ENCODE peak calls at places on chromosomes 11 and 22, in four cellular contexts. One of them, this sample, is unnamed.

GRCh38 chr22:22429374-22430108 is 79.0 kb downstream of the ZNF280B start:
- DNase-seq in AG10803: no peak
- DNase-seq in brain microvascular endothelial cell: no peak
- DNase-seq in colonic mucosa: no peak
- DNase-seq in this sample: no peak

GRCh38 chr11:70191495-70192140 is 11.5 kb upstream of the FADD start:
- DNase-seq in colonic mucosa: peak
- DNase-seq in brain microvascular endothelial cell: peak
- DNase-seq in AG10803: peak
- DNase-seq in this sample: peak

GRCh38 chr22:27489265-27489675 is 312.3 kb downstream of the MN1 start:
- DNase-seq in colonic mucosa: peak
- DNase-seq in AG10803: no peak
- DNase-seq in brain microvascular endothelial cell: peak
- DNase-seq in this sample: no peak

GRCh38 chr22:28051787-28052356 is 132.8 kb upstream of the PITPNB start:
- DNase-seq in brain microvascular endothelial cell: peak
- DNase-seq in colonic mucosa: peak
- DNase-seq in AG10803: peak
- DNase-seq in this sample: peak

GRCh38 chr11:116446542-116446941 is 326.2 kb downstream of the BUD13 start:
- DNase-seq in brain microvascular endothelial cell: no peak
- DNase-seq in colonic mucosa: no peak
- DNase-seq in AG10803: no peak
- DNase-seq in this sample: no peak

GRCh38 chr22:44395116-44396005 is 82.6 kb upstream of the SHISAL1 start:
- DNase-seq in colonic mucosa: no peak
- DNase-seq in brain microvascular endothelial cell: no peak
- DNase-seq in AG10803: no peak
- DNase-seq in this sample: no peak

GRCh38 chr22:48665286-48666010 is 1162.2 kb downstream of the BRD1 start:
- DNase-seq in colonic mucosa: no peak
- DNase-seq in brain microvascular endothelial cell: no peak
- DNase-seq in AG10803: peak
- DNase-seq in this sample: no peak

GRCh38 chr11:134276396-134277175 is 407 bp downstream of the GLB1L3 start:
- DNase-seq in colonic mucosa: no peak
- DNase-seq in AG10803: no peak
- DNase-seq in brain microvascular endothelial cell: no peak
- DNase-seq in this sample: no peak

GRCh38 chr11:128226106-128226716 is 361.1 kb downstream of the ETS1 start:
- DNase-seq in colonic mucosa: no peak
- DNase-seq in brain microvascular endothelial cell: no peak
- DNase-seq in AG10803: no peak
- DNase-seq in this sample: peak

GRCh38 chr11:130831506-130832385 is 84.5 kb downstream of the SNX19 start:
- DNase-seq in AG10803: no peak
- DNase-seq in brain microvascular endothelial cell: no peak
- DNase-seq in colonic mucosa: no peak
- DNase-seq in this sample: peak

GRCh38 chr11:120065876-120066275 is 72.0 kb downstream of the TRIM29 start:
- DNase-seq in colonic mucosa: no peak
- DNase-seq in brain microvascular endothelial cell: no peak
- DNase-seq in AG10803: no peak
- DNase-seq in this sample: no peak

GRCh38 chr11:120066738-120067303 is 71.1 kb downstream of the TRIM29 start:
- DNase-seq in colonic mucosa: no peak
- DNase-seq in AG10803: no peak
- DNase-seq in brain microvascular endothelial cell: no peak
- DNase-seq in this sample: no peak

GRCh38 chr11:120067361-120068113 is 70.4 kb downstream of the TRIM29 start:
- DNase-seq in colonic mucosa: peak
- DNase-seq in AG10803: no peak
- DNase-seq in brain microvascular endothelial cell: no peak
- DNase-seq in this sample: no peak

GRCh38 chr11:120065176-120065575 is 72.7 kb downstream of the TRIM29 start:
- DNase-seq in brain microvascular endothelial cell: no peak
- DNase-seq in colonic mucosa: no peak
- DNase-seq in AG10803: no peak
- DNase-seq in this sample: no peak

GRCh38 chr11:120068114-120068573 is 69.8 kb downstream of the TRIM29 start:
- DNase-seq in brain microvascular endothelial cell: peak
- DNase-seq in colonic mucosa: no peak
- DNase-seq in AG10803: peak
- DNase-seq in this sample: peak
- TF ChIP-seq CTCF in brain microvascular endothelial cell: no peak
- TF ChIP-seq CTCF in colonic mucosa: no peak
- TF ChIP-seq CTCF in AG10803: no peak
- TF ChIP-seq CTCF in this sample: no peak

GRCh38 chr22:23754220-23754919 is at the start of gene VPREB3:
- DNase-seq in AG10803: no peak
- DNase-seq in colonic mucosa: no peak
- DNase-seq in brain microvascular endothelial cell: no peak
- DNase-seq in this sample: no peak

GRCh38 chr22:23754980-23755636 is 883 bp upstream of the VPREB3 start:
- DNase-seq in colonic mucosa: no peak
- DNase-seq in brain microvascular endothelial cell: no peak
- DNase-seq in AG10803: no peak
- DNase-seq in this sample: no peak

GRCh38 chr22:23752750-23753149 is 1.5 kb downstream of the VPREB3 start:
- DNase-seq in colonic mucosa: no peak
- DNase-seq in brain microvascular endothelial cell: no peak
- DNase-seq in AG10803: no peak
- DNase-seq in this sample: no peak

GRCh38 chr22:23752090-23752691 is 1.3 kb upstream of the ZNF70 start:
- DNase-seq in colonic mucosa: no peak
- DNase-seq in brain microvascular endothelial cell: no peak
- DNase-seq in AG10803: no peak
- DNase-seq in this sample: no peak

DNA sequence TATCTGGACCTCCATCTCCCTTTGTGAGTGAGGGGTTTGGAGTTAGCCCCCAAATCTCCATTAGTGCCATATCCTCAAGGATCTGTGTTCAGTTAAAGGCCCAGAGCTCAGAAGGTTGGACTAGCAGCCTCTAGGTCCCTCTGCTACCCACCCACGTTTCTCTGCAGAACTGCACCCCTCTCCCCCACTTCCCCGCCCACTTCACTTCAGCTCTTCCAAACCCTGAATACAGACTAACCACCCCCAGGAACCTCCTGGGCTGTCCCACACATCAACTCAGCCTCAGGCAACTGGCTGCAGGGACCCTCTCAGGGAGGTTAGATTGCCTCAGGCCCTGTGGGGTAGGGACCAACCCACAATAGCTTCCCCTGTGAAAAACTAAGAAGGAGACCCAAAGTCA is 854 bp downstream of the VPREB3 start:
- DNase-seq in AG10803: no peak
- DNase-seq in colonic mucosa: no peak
- DNase-seq in brain microvascular endothelial cell: no peak
- DNase-seq in this sample: no peak
- TF ChIP-seq CTCF in AG10803: no peak
- TF ChIP-seq CTCF in colonic mucosa: no peak
- TF ChIP-seq CTCF in brain microvascular endothelial cell: no peak
- TF ChIP-seq CTCF in this sample: no peak

DNA sequence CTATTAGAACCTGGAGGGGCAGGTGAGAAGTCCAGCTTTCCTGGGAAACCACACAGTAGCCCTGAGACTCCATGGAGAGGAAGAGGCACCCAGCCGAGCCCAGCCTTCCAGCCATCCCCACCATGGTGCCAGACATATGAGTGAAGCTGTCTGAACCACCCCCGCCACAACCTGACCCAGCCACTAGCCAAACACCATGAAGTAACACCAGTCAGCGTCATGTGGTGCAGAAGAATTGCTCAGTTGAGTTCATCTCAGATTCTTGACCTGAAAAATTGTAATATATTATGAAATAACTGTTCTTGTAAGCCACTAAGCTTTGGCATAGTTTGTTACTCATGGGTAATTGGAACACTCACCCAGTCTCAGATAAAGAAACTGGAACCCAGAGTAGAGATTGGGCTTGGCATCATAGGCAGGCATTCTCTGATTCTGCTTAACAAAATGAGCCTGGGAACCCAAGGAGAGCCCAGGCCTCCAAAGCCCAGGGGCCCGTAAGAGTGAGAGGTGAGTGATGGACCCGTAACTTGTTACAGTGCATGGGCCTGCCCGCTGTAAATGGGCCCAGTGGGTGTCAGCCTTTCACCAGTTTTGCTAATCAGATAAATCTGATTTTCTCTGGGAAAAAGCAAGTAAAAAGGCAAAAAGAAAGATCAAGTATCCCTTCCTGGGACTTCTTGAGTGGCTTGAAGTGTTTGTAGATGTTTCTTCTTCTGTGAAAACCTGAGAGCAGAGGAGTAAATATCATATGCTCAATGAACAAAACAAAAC is 305.5 kb downstream of the DDX10 start:
- DNase-seq in AG10803: peak
- DNase-seq in brain microvascular endothelial cell: no peak
- DNase-seq in colonic mucosa: no peak
- DNase-seq in this sample: no peak
- TF ChIP-seq CTCF in AG10803: no peak
- TF ChIP-seq CTCF in brain microvascular endothelial cell: peak
- TF ChIP-seq CTCF in colonic mucosa: no peak
- TF ChIP-seq CTCF in this sample: no peak

GRCh38 chr11:17468094-17468493 is 8.6 kb downstream of the ABCC8 start:
- DNase-seq in AG10803: no peak
- DNase-seq in brain microvascular endothelial cell: no peak
- DNase-seq in colonic mucosa: no peak
- DNase-seq in this sample: no peak
- TF ChIP-seq CTCF in AG10803: no peak
- TF ChIP-seq CTCF in brain microvascular endothelial cell: no peak
- TF ChIP-seq CTCF in colonic mucosa: no peak
- TF ChIP-seq CTCF in this sample: no peak